ENCODE peak calls at places on chromosomes 2 and 18, in eight cellular contexts. L, F, K, J, S, I, B and D are unnamed samples.

GRCh38 chr2:191866195-191866594 is 19.3 kb upstream of the CAVIN2 start:
- DNase-seq in J (no peak), F (no peak), K (no peak), L (peak; percentile 57), B (no peak), S (no peak), I (no peak), D (no peak)

GRCh38 chr2:100017633-100018032 is 124.8 kb downstream of the AFF3 start:
- DNase-seq in L (no peak), F (peak; percentile 4), J (no peak), S (peak; percentile 39), I (no peak), B (peak; percentile 36), K (no peak), D (no peak)

GRCh38 chr2:132783883-132784282 is 113.9 kb upstream of the LYPD1 start:
- DNase-seq in L (no peak), B (no peak), F (no peak), J (no peak), K (no peak), I (no peak), S (no peak), D (no peak)

GRCh38 chr2:195531754-195532153 is 125.3 kb upstream of the SLC39A10 start:
- DNase-seq in K (no peak), I (no peak), J (no peak), L (no peak), F (no peak), B (peak; percentile 12), S (peak; percentile 66), D (no peak)

GRCh38 chr2:138071720-138072719 is 107.7 kb downstream of the HNMT start:
- DNase-seq in L (no peak), I (no peak), J (no peak), F (peak; percentile 82), B (no peak), S (no peak), K (peak; percentile 77), D (peak; percentile 10)

GRCh38 chr18:37481058-37481457 is 84.5 kb downstream of the CELF4 start:
- DNase-seq in S (no peak), K (no peak), J (no peak), F (no peak), L (peak; percentile 74), B (no peak), I (no peak), D (no peak)

GRCh38 chr2:179571141-179571713 is 290.2 kb downstream of the ZNF385B start:
- DNase-seq in I (no peak), L (no peak), S (no peak), F (no peak), J (no peak), B (no peak), K (no peak), D (peak; percentile 7)

GRCh38 chr2:218020281-218020680 is 17.5 kb upstream of the TNS1 start:
- DNase-seq in B (no peak), L (no peak), I (no peak), F (no peak), K (no peak), S (no peak), J (no peak), D (no peak)

GRCh38 chr2:74577448-74577847 is 22.9 kb downstream of the DOK1 start:
- DNase-seq in B (no peak), L (no peak), J (no peak), S (no peak), I (no peak), F (peak; percentile 58), K (no peak), D (no peak)

GRCh38 chr2:27356382-27357181 is at the start of gene GTF3C2:
- DNase-seq in S (peak; percentile 98), I (peak; percentile 96), K (peak; percentile 92), B (peak; percentile 97), L (peak; percentile 98), F (peak; percentile 96), J (peak; percentile 97), D (peak; percentile 98)

GRCh38 chr2:235358981-235359471 is 134.8 kb upstream of the AGAP1 start:
- DNase-seq in S (no peak), J (no peak), F (peak; percentile 36), K (no peak), L (no peak), I (no peak), B (no peak), D (no peak)

GRCh38 chr2:220144411-220144810 is 517.0 kb downstream of the SLC4A3 start:
- DNase-seq in S (no peak), B (peak; percentile 45), K (no peak), L (no peak), J (no peak), I (no peak), F (no peak), D (peak; percentile 22)

GRCh38 chr18:48292787-48293409 is 116.3 kb downstream of the ZBTB7C start:
- DNase-seq in B (no peak), L (no peak), F (no peak), K (no peak), I (no peak), S (no peak), J (no peak), D (no peak)

GRCh38 chr18:26307161-26307773 is 81.0 kb downstream of the TAF4B start:
- DNase-seq in S (peak; percentile 84), J (no peak), I (no peak), B (peak; percentile 60), F (peak; percentile 60), L (peak; percentile 60), K (peak; percentile 56), D (peak; percentile 87)

GRCh38 chr18:46274266-46274665 is 170.1 kb downstream of the HAUS1 start:
- DNase-seq in J (no peak), S (no peak), F (no peak), I (no peak), B (no peak), L (no peak), K (no peak), D (no peak)

GRCh38 chr2:202115385-202116060 is 42.5 kb downstream of the KIAA2012 start:
- DNase-seq in I (no peak), F (peak; percentile 86), L (no peak), S (peak; percentile 88), B (peak; percentile 48), K (no peak), J (no peak), D (peak; percentile 90)

GRCh38 chr2:237731663-237732062 is 66.9 kb upstream of the RBM44 start:
- DNase-seq in J (no peak), F (peak; percentile 69), L (no peak), K (no peak), I (no peak), B (peak; percentile 74), S (peak; percentile 67), D (peak; percentile 68)

GRCh38 chr2:220185766-220186165 is 558.3 kb downstream of the SLC4A3 start:
- DNase-seq in K (no peak), F (no peak), L (no peak), B (no peak), J (no peak), S (peak; percentile 44), I (no peak), D (no peak)

GRCh38 chr2:165214093-165214492 is 10.2 kb upstream of the SCN3A start:
- DNase-seq in I (no peak), J (no peak), L (no peak), S (no peak), F (no peak), B (no peak), K (peak; percentile 38), D (no peak)

GRCh38 chr2:61218817-61219170 is 56.8 kb downstream of the C2orf74 start:
- DNase-seq in L (no peak), J (no peak), K (no peak), I (no peak), S (peak; percentile 24), F (no peak), B (no peak), D (no peak)

GRCh38 chr2:165144315-165144714 is 59.5 kb downstream of the SCN3A start:
- DNase-seq in J (no peak), S (no peak), F (no peak), B (no peak), K (no peak), L (no peak), I (no peak), D (no peak)

GRCh38 chr2:117853873-117854272 is 39.4 kb downstream of the DDX18 start:
- DNase-seq in L (no peak), S (no peak), F (no peak), B (no peak), J (no peak), K (no peak), I (no peak), D (no peak)

GRCh38 chr2:28780496-28780895 is 28.9 kb downstream of the PPP1CB start:
- DNase-seq in S (no peak), B (no peak), J (no peak), I (no peak), L (no peak), F (no peak), K (no peak), D (no peak)

GRCh38 chr2:138059967-138060635 is 95.8 kb downstream of the HNMT start:
- DNase-seq in I (no peak), K (peak; percentile 92), B (peak; percentile 54), J (peak; percentile 17), L (no peak), S (peak; percentile 39), F (peak; percentile 85), D (peak; percentile 91)

GRCh38 chr18:66874375-66874774 is 270.5 kb upstream of the CDH19 start:
- DNase-seq in F (no peak), K (no peak), S (no peak), J (no peak), I (no peak), L (no peak), B (no peak), D (no peak)

GRCh38 chr2:51120754-51121280 is 88.9 kb upstream of the NRXN1 start:
- DNase-seq in J (no peak), K (no peak), I (no peak), L (no peak), F (no peak), S (no peak), B (no peak), D (peak; percentile 0)

GRCh38 chr2:168495524-168495923 is 39.5 kb downstream of the CERS6 start:
- DNase-seq in S (no peak), K (no peak), J (no peak), F (no peak), B (no peak), I (no peak), L (no peak), D (no peak)

GRCh38 chr2:237322564-237322963 is 91.4 kb downstream of the COL6A3 start:
- DNase-seq in F (no peak), I (no peak), S (no peak), B (no peak), L (peak; percentile 78), K (no peak), J (no peak), D (no peak)

GRCh38 chr18:8994603-8995002 is 107.9 kb upstream of the NDUFV2 start:
- DNase-seq in S (no peak), J (no peak), I (no peak), B (no peak), K (no peak), L (no peak), F (peak; percentile 8), D (no peak)

GRCh38 chr2:236397681-236398080 is 133.5 kb upstream of the ASB18 start:
- DNase-seq in S (no peak), K (no peak), J (no peak), B (no peak), I (no peak), L (no peak), F (no peak), D (no peak)

GRCh38 chr2:44205169-44205568 is 36.5 kb downstream of the PPM1B start:
- DNase-seq in J (no peak), I (no peak), F (no peak), K (no peak), B (no peak), S (no peak), L (no peak), D (no peak)

GRCh38 chr2:151481744-151482143 is 72.0 kb downstream of the RIF1 start:
- DNase-seq in F (no peak), J (no peak), K (no peak), B (no peak), L (no peak), I (no peak), S (no peak), D (no peak)

GRCh38 chr2:172811027-172811426 is 75.4 kb downstream of the RAPGEF4 start:
- DNase-seq in S (no peak), B (no peak), K (no peak), J (no peak), F (no peak), I (no peak), L (no peak), D (peak; percentile 40)